ENCODE peak calls at places on chromosomes 3 and 15, in five cellular contexts. One of them, this sample, is unnamed.
A peak's percentile ranks its signal among the peaks of the same experiment; 100 is the strongest.

GRCh38 chr15:88730751-88731150 is 72.5 kb upstream of the ACAN start:
- DNase-seq in SK-N-SH: no peak
- DNase-seq in K562: no peak
- DNase-seq in GM12878: no peak
- DNase-seq in H1: no peak
- DNase-seq in this sample: no peak

GRCh38 chr3:133437391-133438093 is 37.7 kb downstream of the BFSP2 start:
- DNase-seq in SK-N-SH: peak; percentile 77
- DNase-seq in K562: no peak
- DNase-seq in GM12878: no peak
- DNase-seq in H1: no peak
- DNase-seq in this sample: no peak

GRCh38 chr3:46269556-46269955 is 27.3 kb downstream of the CCR3 start:
- DNase-seq in SK-N-SH: no peak
- DNase-seq in K562: no peak
- DNase-seq in GM12878: no peak
- DNase-seq in H1: no peak
- DNase-seq in this sample: no peak

GRCh38 chr15:61173899-61174689 is 55.0 kb downstream of the RORA start:
- DNase-seq in SK-N-SH: peak; percentile 55
- DNase-seq in K562: no peak
- DNase-seq in GM12878: no peak
- DNase-seq in H1: no peak
- DNase-seq in this sample: no peak

GRCh38 chr15:77024273-77025065 is 29.5 kb downstream of the PSTPIP1 start:
- DNase-seq in SK-N-SH: peak; percentile 94
- DNase-seq in K562: peak; percentile 85
- DNase-seq in GM12878: no peak
- DNase-seq in H1: peak; percentile 96
- DNase-seq in this sample: no peak

GRCh38 chr3:43285644-43286043 is 696 bp upstream of the SNRK start:
- DNase-seq in SK-N-SH: peak; percentile 23
- DNase-seq in K562: no peak
- DNase-seq in GM12878: no peak
- DNase-seq in H1: peak; percentile 56
- DNase-seq in this sample: no peak

GRCh38 chr3:157290761-157291160 is 130.8 kb upstream of the CCNL1 start:
- DNase-seq in SK-N-SH: no peak
- DNase-seq in K562: no peak
- DNase-seq in GM12878: no peak
- DNase-seq in H1: no peak
- DNase-seq in this sample: no peak

GRCh38 chr15:95712785-95713184 is 617.7 kb upstream of the NR2F2 start:
- DNase-seq in SK-N-SH: no peak
- DNase-seq in K562: no peak
- DNase-seq in GM12878: no peak
- DNase-seq in H1: no peak
- DNase-seq in this sample: no peak

GRCh38 chr3:22373827-22374226 is 622.8 kb upstream of the ZNF385D start:
- DNase-seq in SK-N-SH: no peak
- DNase-seq in K562: no peak
- DNase-seq in GM12878: no peak
- DNase-seq in H1: no peak
- DNase-seq in this sample: no peak

GRCh38 chr3:160473233-160473632 is 23.6 kb upstream of the TRIM59 start:
- DNase-seq in SK-N-SH: no peak
- DNase-seq in K562: no peak
- DNase-seq in GM12878: no peak
- DNase-seq in H1: no peak
- DNase-seq in this sample: no peak

GRCh38 chr3:38645076-38645475 is 4.4 kb downstream of the SCN5A start:
- DNase-seq in SK-N-SH: no peak
- DNase-seq in K562: no peak
- DNase-seq in GM12878: no peak
- DNase-seq in H1: peak; percentile 38
- DNase-seq in this sample: no peak

GRCh38 chr3:174247671-174248070 is 611.5 kb upstream of the NAALADL2 start:
- DNase-seq in SK-N-SH: peak; percentile 72
- DNase-seq in K562: no peak
- DNase-seq in GM12878: no peak
- DNase-seq in H1: no peak
- DNase-seq in this sample: no peak

GRCh38 chr3:126448141-126448892 is 27.4 kb downstream of the ZXDC start:
- DNase-seq in SK-N-SH: no peak
- DNase-seq in K562: no peak
- DNase-seq in GM12878: no peak
- DNase-seq in H1: no peak
- DNase-seq in this sample: no peak

GRCh38 chr15:85580914-85581313 is 200.5 kb downstream of the AKAP13 start:
- DNase-seq in SK-N-SH: no peak
- DNase-seq in K562: no peak
- DNase-seq in GM12878: no peak
- DNase-seq in H1: no peak
- DNase-seq in this sample: peak; percentile 29

GRCh38 chr3:124352143-124352528 is 360.2 kb upstream of the ROPN1 start:
- DNase-seq in SK-N-SH: no peak
- DNase-seq in K562: no peak
- DNase-seq in GM12878: no peak
- DNase-seq in H1: no peak
- DNase-seq in this sample: no peak

GRCh38 chr3:181630873-181631272 is 80.9 kb upstream of the SOX2 start:
- DNase-seq in SK-N-SH: no peak
- DNase-seq in K562: no peak
- DNase-seq in GM12878: no peak
- DNase-seq in H1: no peak
- DNase-seq in this sample: no peak

GRCh38 chr3:39809995-39810595 is 686 bp downstream of the MYRIP start:
- DNase-seq in SK-N-SH: no peak
- DNase-seq in K562: no peak
- DNase-seq in GM12878: no peak
- DNase-seq in H1: peak; percentile 65
- DNase-seq in this sample: no peak

GRCh38 chr15:97126556-97127233 is 796.2 kb downstream of the NR2F2 start:
- DNase-seq in SK-N-SH: no peak
- DNase-seq in K562: no peak
- DNase-seq in GM12878: no peak
- DNase-seq in H1: no peak
- DNase-seq in this sample: no peak

GRCh38 chr3:183460059-183461052 is 31.9 kb upstream of the MCF2L2 start:
- DNase-seq in SK-N-SH: no peak
- DNase-seq in K562: no peak
- DNase-seq in GM12878: no peak
- DNase-seq in H1: no peak
- DNase-seq in this sample: no peak

GRCh38 chr3:151864423-151865101 is 8.9 kb upstream of the SUCNR1 start:
- DNase-seq in SK-N-SH: no peak
- DNase-seq in K562: no peak
- DNase-seq in GM12878: no peak
- DNase-seq in H1: no peak
- DNase-seq in this sample: peak; percentile 43

GRCh38 chr15:94930441-94930840 is 699.1 kb downstream of the MCTP2 start:
- DNase-seq in SK-N-SH: no peak
- DNase-seq in K562: no peak
- DNase-seq in GM12878: no peak
- DNase-seq in H1: no peak
- DNase-seq in this sample: no peak

GRCh38 chr3:140580746-140581145 is 97.1 kb upstream of the TRIM42 start:
- DNase-seq in SK-N-SH: no peak
- DNase-seq in K562: no peak
- DNase-seq in GM12878: no peak
- DNase-seq in H1: no peak
- DNase-seq in this sample: no peak

GRCh38 chr3:140586311-140586710 is 91.6 kb upstream of the TRIM42 start:
- DNase-seq in SK-N-SH: no peak
- DNase-seq in K562: no peak
- DNase-seq in GM12878: no peak
- DNase-seq in H1: no peak
- DNase-seq in this sample: no peak

GRCh38 chr3:140588558-140588957 is 89.3 kb upstream of the TRIM42 start:
- DNase-seq in SK-N-SH: no peak
- DNase-seq in K562: no peak
- DNase-seq in GM12878: no peak
- DNase-seq in H1: no peak
- DNase-seq in this sample: no peak

GRCh38 chr3:140584549-140584948 is 93.3 kb upstream of the TRIM42 start:
- DNase-seq in SK-N-SH: no peak
- DNase-seq in K562: no peak
- DNase-seq in GM12878: no peak
- DNase-seq in H1: no peak
- DNase-seq in this sample: no peak

DNA sequence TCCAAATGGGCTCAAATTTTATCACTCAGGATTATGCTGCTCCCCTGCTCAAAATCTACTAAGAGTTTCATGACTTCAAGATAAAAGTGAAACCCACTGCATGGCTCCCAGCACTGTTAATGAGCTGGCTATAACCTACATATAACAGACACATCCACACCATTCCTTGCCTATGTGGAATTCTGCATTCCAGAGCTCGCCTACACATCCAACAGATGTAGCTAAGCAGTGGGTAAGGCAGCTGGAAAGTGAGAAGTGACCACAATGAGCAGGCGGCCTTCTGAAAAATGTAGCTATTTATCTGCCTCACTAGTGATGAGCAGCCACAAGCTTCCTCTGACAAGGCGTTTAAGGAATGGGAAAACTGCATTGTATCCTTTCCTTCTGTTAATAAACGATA is 92.0 kb upstream of the TRIM42 start:
- DNase-seq in SK-N-SH: no peak
- DNase-seq in K562: no peak
- DNase-seq in GM12878: no peak
- DNase-seq in H1: no peak
- DNase-seq in this sample: no peak
- TF ChIP-seq GABPA in SK-N-SH: no peak
- TF ChIP-seq GABPA in K562: no peak
- TF ChIP-seq GABPA in GM12878: no peak
- TF ChIP-seq GABPA in H1: no peak
- TF ChIP-seq GABPA in this sample: no peak

DNA sequence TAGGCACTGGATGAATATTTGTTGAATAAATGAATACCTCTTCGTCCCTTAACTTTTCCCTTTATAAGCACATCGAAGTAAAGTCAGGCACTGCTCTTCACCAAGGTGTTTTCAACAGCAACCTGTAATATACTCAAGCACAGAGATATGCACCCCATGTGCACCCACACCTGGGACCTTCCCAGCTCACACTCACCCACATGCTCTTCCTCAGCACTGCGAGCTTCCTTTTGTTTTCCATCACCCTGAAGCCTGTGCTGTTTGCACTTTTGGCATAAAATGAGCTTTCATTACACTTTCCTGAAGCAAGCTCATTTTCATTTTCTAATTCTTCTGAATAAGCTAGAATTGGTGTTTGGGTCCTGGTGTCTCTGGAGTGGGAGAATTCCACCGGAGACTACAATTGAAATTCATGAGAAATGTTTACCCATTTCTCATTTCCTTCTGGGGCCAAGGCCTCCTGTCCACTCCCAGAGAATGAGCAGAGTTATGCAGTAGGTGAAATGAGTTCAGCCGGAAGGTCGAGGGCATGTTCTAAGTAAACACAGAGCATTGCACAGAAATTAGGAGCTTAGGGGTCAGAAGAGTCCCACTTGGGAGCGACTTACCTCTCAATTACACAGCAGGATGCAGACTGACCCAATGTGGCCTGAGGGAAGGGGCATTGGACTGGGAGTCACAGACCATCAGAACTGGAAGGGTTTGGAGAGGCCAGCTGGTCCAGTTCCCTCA is 15.0 kb downstream of the MASP1 start:
- DNase-seq in SK-N-SH: no peak
- DNase-seq in K562: no peak
- DNase-seq in GM12878: no peak
- DNase-seq in H1: no peak
- DNase-seq in this sample: no peak
- H3K27ac ChIP-seq in SK-N-SH: no peak overlapping the region
- H3K27ac ChIP-seq in K562: no peak overlapping the region
- H3K27ac ChIP-seq in GM12878: no peak overlapping the region
- H3K27ac ChIP-seq in H1: no peak overlapping the region
- H3K27ac ChIP-seq in this sample: no peak overlapping the region

GRCh38 chr3:186909078-186909853 is 21.1 kb upstream of the ST6GAL1 start:
- DNase-seq in SK-N-SH: no peak
- DNase-seq in K562: peak; percentile 38
- DNase-seq in GM12878: no peak
- DNase-seq in H1: no peak
- DNase-seq in this sample: no peak
- TF ChIP-seq GABPA in SK-N-SH: no peak
- TF ChIP-seq GABPA in K562: no peak
- TF ChIP-seq GABPA in GM12878: no peak
- TF ChIP-seq GABPA in H1: no peak
- TF ChIP-seq GABPA in this sample: no peak

GRCh38 chr3:195907730-195908438 is 467 bp downstream of the TNK2 start:
- DNase-seq in SK-N-SH: peak; percentile 69
- DNase-seq in K562: peak; percentile 56
- DNase-seq in GM12878: peak; percentile 38
- DNase-seq in H1: no peak
- DNase-seq in this sample: peak; percentile 66

GRCh38 chr3:195903950-195904290 is 4.4 kb downstream of the TNK2 start:
- DNase-seq in SK-N-SH: no peak
- DNase-seq in K562: no peak
- DNase-seq in GM12878: no peak
- DNase-seq in H1: no peak
- DNase-seq in this sample: no peak

GRCh38 chr3:195904364-195904763 is 4.0 kb downstream of the TNK2 start:
- DNase-seq in SK-N-SH: no peak
- DNase-seq in K562: no peak
- DNase-seq in GM12878: no peak
- DNase-seq in H1: no peak
- DNase-seq in this sample: peak; percentile 59

GRCh38 chr3:195906865-195907729 is 1.3 kb downstream of the TNK2 start:
- DNase-seq in SK-N-SH: no peak
- DNase-seq in K562: no peak
- DNase-seq in GM12878: peak; percentile 76
- DNase-seq in H1: no peak
- DNase-seq in this sample: no peak

DNA sequence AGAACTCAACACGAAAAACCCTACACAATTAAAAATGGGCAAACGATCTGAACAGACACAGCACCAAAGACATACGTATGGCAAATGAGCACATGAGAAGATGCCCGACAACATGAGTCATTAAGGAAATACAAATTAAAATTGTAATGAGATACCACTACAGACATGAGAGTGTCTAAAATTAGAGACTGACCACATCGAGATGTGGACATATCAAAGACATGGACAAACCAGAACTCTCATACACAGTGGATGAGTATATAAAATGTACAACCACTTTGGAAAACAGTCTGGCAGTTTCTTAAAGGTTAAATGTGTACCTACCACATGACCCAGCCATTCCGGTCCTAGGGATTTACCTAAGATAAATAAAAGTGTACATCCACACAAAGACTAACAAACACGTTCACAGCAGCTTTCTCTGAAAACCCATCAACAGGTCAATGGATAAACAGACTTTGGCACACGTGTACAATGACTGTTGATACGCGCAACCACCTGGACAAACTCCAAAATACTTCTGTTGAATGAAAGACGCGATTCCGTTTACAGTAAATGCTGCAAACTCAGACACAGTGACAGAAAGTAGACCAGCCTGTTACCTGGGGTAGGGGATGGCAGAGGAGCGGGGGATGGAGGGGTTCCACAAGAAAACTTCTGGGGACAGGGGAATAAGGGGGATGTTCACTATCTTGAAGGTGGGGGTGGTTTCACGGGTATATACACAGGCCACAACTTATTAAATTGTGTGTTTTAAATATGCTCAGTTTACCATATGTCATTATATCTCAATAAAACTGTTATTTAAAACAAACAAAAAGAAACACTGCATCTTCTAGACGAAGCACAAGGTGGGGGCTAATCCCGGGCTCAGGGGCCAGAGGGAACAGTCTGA is 2.1 kb downstream of the TNK2 start:
- DNase-seq in SK-N-SH: no peak
- DNase-seq in K562: no peak
- DNase-seq in GM12878: no peak
- DNase-seq in H1: no peak
- DNase-seq in this sample: no peak
- H3K27ac ChIP-seq in SK-N-SH: no peak overlapping the region
- H3K27ac ChIP-seq in K562: no peak overlapping the region
- H3K27ac ChIP-seq in GM12878: peak overlapping the region; percentile 96
- H3K27ac ChIP-seq in H1: no peak overlapping the region
- H3K27ac ChIP-seq in this sample: peak overlapping the region; percentile 91

This sample was measured in HL-60.